ENCODE peak calls at places on chromosomes 16 and 17, in nine cellular contexts. C, W, L, R, V, X, G, M and F are unnamed samples.

GRCh38 chr17:39606434-39607056 is 1.2 kb downstream of the NEUROD2 start:
- DNase-seq in C (no peak), V (no peak), L (no peak), G (no peak), X (no peak), R (no peak), M (no peak), W (no peak), F (no peak)

GRCh38 chr16:25707982-25708583 is 16.3 kb downstream of the HS3ST4 start:
- DNase-seq in X (no peak), M (no peak), C (no peak), V (no peak), W (peak; percentile 39), R (no peak), G (no peak), L (no peak), F (no peak)

GRCh38 chr17:74512624-74513084 is 18.6 kb downstream of the CD300LB start:
- DNase-seq in G (peak; percentile 30), V (peak; percentile 25), X (no peak), C (no peak), L (no peak), M (no peak), R (no peak), W (peak; percentile 9), F (no peak)

GRCh38 chr17:683499-684254 is 31.0 kb downstream of the VPS53 start:
- DNase-seq in X (no peak), L (no peak), M (no peak), R (no peak), G (no peak), C (no peak), W (no peak), V (no peak), F (no peak)

GRCh38 chr17:15498107-15498506 is 30.7 kb upstream of the CDRT4 start:
- DNase-seq in X (no peak), C (no peak), V (no peak), W (no peak), R (no peak), G (no peak), M (no peak), L (no peak), F (no peak)

GRCh38 chr17:69144621-69145255 is 3.0 kb upstream of the ABCA6 start:
- DNase-seq in W (no peak), L (no peak), M (no peak), C (no peak), R (no peak), G (no peak), X (no peak), V (no peak), F (no peak)

GRCh38 chr16:53893731-53894435 is 189.9 kb downstream of the FTO start:
- DNase-seq in C (no peak), R (no peak), G (peak; percentile 76), X (peak; percentile 26), L (no peak), W (no peak), V (peak; percentile 63), M (no peak), F (no peak)

GRCh38 chr17:4968916-4969550 is 1.4 kb upstream of the SPAG7 start:
- DNase-seq in C (no peak), V (peak; percentile 90), R (no peak), G (peak; percentile 93), X (no peak), M (peak; percentile 84), L (no peak), W (no peak), F (no peak)

GRCh38 chr16:88524973-88525662 is 45.1 kb upstream of the ZC3H18 start:
- DNase-seq in V (no peak), C (no peak), G (no peak), L (no peak), X (no peak), M (no peak), W (no peak), R (no peak), F (no peak)

GRCh38 chr17:37086329-37086728 is 137.6 kb downstream of the AATF start:
- DNase-seq in G (no peak), L (no peak), V (no peak), X (no peak), C (no peak), M (no peak), W (no peak), R (no peak), F (no peak)